ENCODE peak calls at places on chromosomes 16 and 17, in five cellular contexts. One of them, this sample, is unnamed.

GRCh38 chr16:66409156-66409555 is 17.9 kb upstream of the BEAN1 start:
- DNase-seq in nephron progenitor cell: no peak
- DNase-seq in astrocyte of the spinal cord: peak; percentile 80
- DNase-seq in left colon: no peak
- DNase-seq in T-helper 1 cell: no peak
- DNase-seq in this sample: no peak

GRCh38 chr16:50295541-50296132 is 29.3 kb downstream of the ADCY7 start:
- DNase-seq in astrocyte of the spinal cord: no peak
- DNase-seq in nephron progenitor cell: no peak
- DNase-seq in T-helper 1 cell: no peak
- DNase-seq in left colon: no peak
- DNase-seq in this sample: no peak

GRCh38 chr16:47817048-47817447 is 338.7 kb downstream of the ABCC12 start:
- DNase-seq in left colon: no peak
- DNase-seq in nephron progenitor cell: no peak
- DNase-seq in astrocyte of the spinal cord: no peak
- DNase-seq in T-helper 1 cell: no peak
- DNase-seq in this sample: no peak

GRCh38 chr16:9092963-9093477 is 1.6 kb downstream of the HAPSTR1 start:
- DNase-seq in nephron progenitor cell: peak; percentile 51
- DNase-seq in T-helper 1 cell: peak; percentile 33
- DNase-seq in left colon: peak; percentile 36
- DNase-seq in astrocyte of the spinal cord: no peak
- DNase-seq in this sample: peak; percentile 85

GRCh38 chr17:30091771-30092170 is 24.8 kb upstream of the NSRP1 start:
- DNase-seq in T-helper 1 cell: no peak
- DNase-seq in left colon: no peak
- DNase-seq in astrocyte of the spinal cord: peak; percentile 69
- DNase-seq in nephron progenitor cell: no peak
- DNase-seq in this sample: no peak

GRCh38 chr16:87953308-87954208 is 2.3 kb downstream of the BANP start:
- DNase-seq in astrocyte of the spinal cord: no peak
- DNase-seq in T-helper 1 cell: no peak
- DNase-seq in left colon: no peak
- DNase-seq in nephron progenitor cell: no peak
- DNase-seq in this sample: no peak

GRCh38 chr17:30344283-30345088 is 10.6 kb upstream of the TMIGD1 start:
- DNase-seq in left colon: peak; percentile 83
- DNase-seq in astrocyte of the spinal cord: peak; percentile 29
- DNase-seq in nephron progenitor cell: no peak
- DNase-seq in T-helper 1 cell: no peak
- DNase-seq in this sample: no peak

GRCh38 chr17:78893684-78894083 is 9.3 kb downstream of the CEP295NL start:
- DNase-seq in astrocyte of the spinal cord: no peak
- DNase-seq in T-helper 1 cell: no peak
- DNase-seq in left colon: no peak
- DNase-seq in nephron progenitor cell: no peak
- DNase-seq in this sample: no peak

GRCh38 chr16:29023279-29024278 is 38.7 kb downstream of the LAT start:
- DNase-seq in nephron progenitor cell: no peak
- DNase-seq in T-helper 1 cell: no peak
- DNase-seq in astrocyte of the spinal cord: no peak
- DNase-seq in left colon: no peak
- DNase-seq in this sample: no peak

GRCh38 chr17:67617304-67617899 is 100.3 kb upstream of the NOL11 start:
- DNase-seq in T-helper 1 cell: no peak
- DNase-seq in left colon: no peak
- DNase-seq in astrocyte of the spinal cord: no peak
- DNase-seq in nephron progenitor cell: no peak
- DNase-seq in this sample: no peak